ENCODE peak calls at places on chromosomes 6 and 20, in ten cellular contexts. R is gastrocnemius medialis; J is PC-3; L is CD8-positive, alpha-beta T cell; B is fibroblast of lung; Q is esophagus squamous epithelium; X is heart left ventricle; W is CD8-positive, alpha-beta memory T cell; M is neural progenitor cell; Z is PC-9. F is an unnamed sample. For H3K4me1, the result is how much of the 10 kb centered on the place peaks cover.

GRCh38 chr6:75761489-75761888 is 12.4 kb downstream of the MYO6 start:
- DNase-seq in R (no peak), J (no peak), L (no peak), B (no peak), Q (no peak), X (no peak), W (no peak), M (no peak), Z (no peak), F (no peak)

GRCh38 chr6:11432091-11432490 is 105.5 kb upstream of the TMEM170B start:
- DNase-seq in R (no peak), J (no peak), L (no peak), B (no peak), Q (no peak), X (no peak), W (no peak), M (no peak), Z (no peak), F (no peak)

GRCh38 chr20:24522452-24523330 is 53.3 kb downstream of the SYNDIG1 start:
- DNase-seq in R (no peak), J (peak), L (no peak), B (no peak), Q (no peak), X (no peak), W (no peak), M (no peak), Z (no peak), F (no peak)

GRCh38 chr20:13995086-13995665 is at the start of gene MACROD2:
- DNase-seq in R (peak), J (peak), L (peak), B (peak), Q (peak), X (peak), W (no peak), M (peak), Z (peak), F (peak)

GRCh38 chr20:1825492-1825891 is 69.7 kb upstream of the SIRPA start:
- DNase-seq in R (no peak), J (no peak), L (no peak), B (peak), Q (no peak), X (no peak), W (no peak), M (no peak), Z (peak), F (no peak)

GRCh38 chr20:35954907-35955251 is 577 bp upstream of the SCAND1 start:
- DNase-seq in R (no peak), J (peak), L (peak), B (peak), Q (no peak), X (no peak), W (no peak), M (no peak), Z (peak), F (no peak)

GRCh38 chr6:37868447-37868825 is 48.9 kb downstream of the ZFAND3 start:
- DNase-seq in R (no peak), J (peak), L (no peak), B (no peak), Q (no peak), X (no peak), W (no peak), M (no peak), Z (peak), F (no peak)

GRCh38 chr6:6851059-6851658 is 256.6 kb upstream of the RREB1 start:
- DNase-seq in R (peak), J (peak), L (no peak), B (peak), Q (no peak), X (peak), W (no peak), M (no peak), Z (peak), F (no peak)

GRCh38 chr20:39623584-39624234 is 661.6 kb downstream of the DHX35 start:
- DNase-seq in R (peak), J (no peak), L (no peak), B (no peak), Q (no peak), X (no peak), W (no peak), M (no peak), Z (peak), F (no peak)

GRCh38 chr6:156109713-156110112 is 654.1 kb upstream of the NOX3 start:
- DNase-seq in R (no peak), J (no peak), L (no peak), B (peak), Q (no peak), X (no peak), W (no peak), M (no peak), Z (no peak), F (no peak)

GRCh38 chr6:110414669-110415296 is 592 bp downstream of the DDO start:
- DNase-seq in R (peak), J (no peak), L (no peak), B (peak), Q (no peak), X (peak), W (no peak), M (no peak), Z (no peak), F (no peak)

GRCh38 chr6:17393335-17394191 is at the start of gene CAP2:
- DNase-seq in R (peak), J (peak), L (no peak), B (peak), Q (no peak), X (peak), W (no peak), M (peak), Z (peak), F (no peak)

GRCh38 chr6:167441653-167442644 is 117.1 kb downstream of the TTLL2 start:
- DNase-seq in R (no peak), J (no peak), L (no peak), B (no peak), Q (no peak), X (no peak), W (no peak), M (peak), Z (no peak), F (no peak)

GRCh38 chr6:164563866-164564265 is 745.5 kb downstream of the C6orf118 start:
- DNase-seq in R (no peak), J (no peak), L (no peak), B (no peak), Q (no peak), X (no peak), W (no peak), M (peak), Z (no peak), F (no peak)

GRCh38 chr6:125953502-125953875 is 3.1 kb upstream of the HINT3 start:
- DNase-seq in R (no peak), J (peak), L (no peak), B (no peak), Q (no peak), X (no peak), W (no peak), M (peak), Z (peak), F (no peak)

GRCh38 chr20:50193169-50193850 is 2.7 kb downstream of the CEBPB start:
- DNase-seq in R (peak), J (peak), L (no peak), B (peak), Q (no peak), X (no peak), W (no peak), M (no peak), Z (peak), F (no peak)

GRCh38 chr20:63082939-63083735 is 76.4 kb upstream of the BHLHE23 start:
- DNase-seq in R (no peak), J (no peak), L (no peak), B (no peak), Q (no peak), X (no peak), W (no peak), M (no peak), Z (no peak), F (no peak)

GRCh38 chr20:63082308-63082938 is 75.7 kb upstream of the BHLHE23 start:
- DNase-seq in R (no peak), J (peak), L (peak), B (no peak), Q (no peak), X (peak), W (no peak), M (peak), Z (no peak), F (peak)

GRCh38 chr20:63080811-63081210 is 74.0 kb upstream of the BHLHE23 start:
- DNase-seq in R (no peak), J (no peak), L (no peak), B (no peak), Q (no peak), X (no peak), W (no peak), M (no peak), Z (no peak), F (no peak)

GRCh38 chr20:63081351-63081750 is 74.6 kb upstream of the BHLHE23 start:
- DNase-seq in R (no peak), J (no peak), L (no peak), B (no peak), Q (no peak), X (no peak), W (no peak), M (no peak), Z (no peak), F (peak)

GRCh38 chr20:63081831-63082230 is 75.1 kb upstream of the BHLHE23 start:
- DNase-seq in R (no peak), J (no peak), L (no peak), B (no peak), Q (no peak), X (no peak), W (no peak), M (no peak), Z (no peak), F (no peak)
- H3K4me1 ChIP-seq in R (under half), J (under half), L (under half), B (under half), Q (under half), X (under half), W (under half), M (under half), Z (under half), F (under half)

GRCh38 chr6:44670146-44670545 is 282.6 kb downstream of the CDC5L start:
- DNase-seq in R (no peak), J (no peak), L (no peak), B (no peak), Q (no peak), X (no peak), W (no peak), M (no peak), Z (no peak), F (no peak)

GRCh38 chr6:44667226-44667625 is 279.7 kb downstream of the CDC5L start:
- DNase-seq in R (no peak), J (peak), L (no peak), B (peak), Q (no peak), X (no peak), W (no peak), M (peak), Z (peak), F (no peak)

GRCh38 chr6:44667668-44668390 is 280.3 kb downstream of the CDC5L start:
- DNase-seq in R (no peak), J (peak), L (peak), B (no peak), Q (no peak), X (no peak), W (no peak), M (peak), Z (no peak), F (no peak)

GRCh38 chr6:44668391-44668930 is 281.0 kb downstream of the CDC5L start:
- DNase-seq in R (no peak), J (no peak), L (no peak), B (no peak), Q (no peak), X (no peak), W (no peak), M (no peak), Z (no peak), F (peak)

GRCh38 chr6:44668976-44669934 is 281.7 kb downstream of the CDC5L start:
- DNase-seq in R (no peak), J (no peak), L (no peak), B (no peak), Q (no peak), X (no peak), W (no peak), M (no peak), Z (no peak), F (no peak)
- H3K4me1 ChIP-seq in R (under half), J (under half), L (under half), B (under half), Q (under half), X (under half), W (under half), M (under half), Z (under half), F (under half)

GRCh38 chr20:57396638-57397003 is 5.4 kb downstream of the RBM38 start:
- DNase-seq in R (peak), J (no peak), L (no peak), B (no peak), Q (no peak), X (no peak), W (no peak), M (no peak), Z (no peak), F (no peak)
- H3K4me1 ChIP-seq in R (half or more), J (under half), L (half or more), B (under half), Q (under half), X (half or more), W (half or more), M (under half), Z (under half), F (half or more)

GRCh38 chr20:31694842-31695593 is 27.6 kb downstream of the BCL2L1 start:
- DNase-seq in R (no peak), J (peak), L (no peak), B (no peak), Q (no peak), X (no peak), W (no peak), M (no peak), Z (no peak), F (no peak)

GRCh38 chr20:31695849-31696804 is 26.5 kb downstream of the BCL2L1 start:
- DNase-seq in R (peak), J (peak), L (no peak), B (peak), Q (no peak), X (no peak), W (no peak), M (no peak), Z (peak), F (peak)

GRCh38 chr20:31693987-31694661 is 28.5 kb downstream of the BCL2L1 start:
- DNase-seq in R (no peak), J (peak), L (no peak), B (no peak), Q (no peak), X (no peak), W (no peak), M (peak), Z (no peak), F (no peak)

GRCh38 chr20:31691646-31692275 is 30.9 kb downstream of the BCL2L1 start:
- DNase-seq in R (no peak), J (peak), L (no peak), B (no peak), Q (no peak), X (no peak), W (no peak), M (no peak), Z (no peak), F (no peak)

GRCh38 chr20:31693402-31693801 is 29.3 kb downstream of the BCL2L1 start:
- DNase-seq in R (no peak), J (no peak), L (no peak), B (no peak), Q (no peak), X (no peak), W (no peak), M (no peak), Z (no peak), F (no peak)
- H3K4me1 ChIP-seq in R (half or more), J (under half), L (under half), B (under half), Q (under half), X (under half), W (under half), M (under half), Z (half or more), F (under half)

GRCh38 chr6:136289327-136289578 is 393 bp downstream of the BCLAF1 start:
- DNase-seq in R (peak), J (peak), L (peak), B (peak), Q (peak), X (peak), W (peak), M (peak), Z (peak), F (peak)
- H3K4me1 ChIP-seq in R (under half), J (under half), L (under half), B (under half), Q (under half), X (under half), W (half or more), M (under half), Z (half or more), F (under half)

F was measured in ascending aorta.